ENCODE peak calls at places on chromosomes 7 and 10, in eight cellular contexts. W is foreskin keratinocyte; O is NCI-H774; L is ELR; E is pancreas; N is activated naive CD8-positive, alpha-beta T cell treated with anti-CD3 and anti-CD28 coated beads, Interleukin-2, amount 50 U/mL, for 24 hours; H is retina; D is right lobe of liver. K is an unnamed sample.

GRCh38 chr7:142881586-142882337 is 3.8 kb downstream of the TRPV6 start:
- DNase-seq in O (no peak), E (no peak), L (no peak), N (no peak), H (no peak), D (no peak), W (no peak), K (no peak)

GRCh38 chr10:46308113-46308415 is 21.3 kb downstream of the ANTXRL start:
- DNase-seq in N (no peak), W (no peak), D (no peak), E (no peak), L (no peak), O (no peak), H (no peak), K (no peak)

GRCh38 chr7:57642730-57643129 is 192.8 kb downstream of the ZNF716 start:
- DNase-seq in W (no peak), E (no peak), L (no peak), D (no peak), O (no peak), H (no peak), N (no peak), K (no peak)

GRCh38 chr10:42149722-42150427 is 488.5 kb downstream of the ZNF33B start:
- DNase-seq in O (no peak), H (no peak), D (no peak), N (no peak), L (no peak), E (no peak), W (no peak), K (no peak)

GRCh38 chr10:124864421-124865193 is 63.0 kb downstream of the ABRAXAS2 start:
- DNase-seq in E (peak), H (no peak), N (no peak), D (peak), L (peak), W (no peak), O (peak), K (no peak)

GRCh38 chr10:16259726-16260125 is 177.1 kb upstream of the PTER start:
- DNase-seq in L (no peak), W (no peak), O (no peak), N (no peak), E (no peak), D (no peak), H (no peak), K (no peak)

GRCh38 chr7:107592361-107593024 is 12.4 kb downstream of the BCAP29 start:
- DNase-seq in W (peak), D (no peak), O (no peak), N (no peak), H (no peak), E (no peak), L (peak), K (no peak)

GRCh38 chr10:88879754-88880286 is at the start of gene STAMBPL1:
- DNase-seq in N (peak), D (no peak), L (peak), H (no peak), O (peak), E (no peak), W (no peak), K (peak)

GRCh38 chr7:55509322-55509721 is 63.0 kb downstream of the VOPP1 start:
- DNase-seq in O (no peak), E (no peak), H (no peak), D (no peak), W (no peak), N (no peak), L (peak), K (no peak)

GRCh38 chr7:77933394-77933793 is 134.8 kb downstream of the PHTF2 start:
- DNase-seq in H (no peak), E (no peak), O (no peak), W (peak), N (no peak), L (peak), D (no peak), K (no peak)

GRCh38 chr7:30817060-30817770 is 46.0 kb downstream of the MINDY4 start:
- DNase-seq in E (no peak), D (no peak), H (no peak), O (no peak), L (peak), W (peak), N (no peak), K (no peak)

GRCh38 chr10:16384064-16384463 is 52.7 kb upstream of the PTER start:
- DNase-seq in L (no peak), O (no peak), W (no peak), D (no peak), N (no peak), H (peak), E (no peak), K (no peak)

GRCh38 chr7:132854238-132854637 is 227.7 kb downstream of the CHCHD3 start:
- DNase-seq in L (no peak), O (no peak), W (no peak), D (no peak), N (no peak), E (no peak), H (no peak), K (no peak)

GRCh38 chr7:116316838-116317612 is 106.7 kb downstream of the TES start:
- DNase-seq in D (peak), H (peak), E (peak), W (peak), L (peak), O (no peak), N (peak), K (no peak)

GRCh38 chr10:25226775-25227682 is 52.2 kb downstream of the GPR158 start:
- DNase-seq in N (peak), E (peak), W (no peak), O (peak), L (peak), D (peak), H (peak), K (no peak)

GRCh38 chr7:20279979-20280378 is 50.7 kb upstream of the ITGB8 start:
- DNase-seq in D (no peak), O (no peak), H (no peak), N (no peak), W (no peak), E (no peak), L (no peak), K (no peak)

GRCh38 chr7:158595068-158595467 is 7.4 kb upstream of the PTPRN2 start:
- DNase-seq in L (no peak), H (peak), D (no peak), E (no peak), N (no peak), W (peak), O (no peak), K (no peak)

GRCh38 chr10:126804396-126804795 is 100.8 kb upstream of the DOCK1 start:
- DNase-seq in W (no peak), N (no peak), E (no peak), D (no peak), H (no peak), O (no peak), L (no peak), K (no peak)

GRCh38 chr7:935321-936130 is 19.0 kb downstream of the ADAP1 start:
- DNase-seq in W (no peak), N (no peak), E (no peak), H (no peak), D (peak), O (no peak), L (no peak), K (no peak)

GRCh38 chr10:84698989-84699388 is 370.6 kb downstream of the CCSER2 start:
- DNase-seq in H (no peak), E (no peak), L (no peak), W (no peak), N (no peak), O (no peak), D (no peak), K (no peak)

GRCh38 chr10:60821661-60822060 is 43.4 kb downstream of the CDK1 start:
- DNase-seq in H (no peak), D (no peak), L (no peak), N (no peak), E (no peak), W (no peak), O (no peak), K (no peak)

GRCh38 chr7:41028591-41028990 is 674.3 kb downstream of the INHBA start:
- DNase-seq in N (no peak), E (no peak), O (no peak), W (no peak), L (peak), H (no peak), D (no peak), K (no peak)

K was measured in natural killer cell.